ENCODE peak calls at places on chromosomes 13 and 19, in seven cellular contexts. S is cardiac fibroblast, Y is ascending aorta, W is MG63, P is BJ, C is GM23248, O is left lung. Q is an unnamed sample.

GRCh38 chr19:54345938-54346386 is 7.0 kb upstream of the LILRA4 start:
- DNase-seq in C (no peak), S (no peak), P (no peak), W (no peak), Y (no peak), O (no peak), Q (no peak)

GRCh38 chr13:113742000-113742441 is 17.0 kb upstream of the TMEM255B start:
- DNase-seq in Y (no peak), S (peak), O (peak), C (peak), W (peak), P (no peak), Q (peak)

GRCh38 chr13:36341718-36342117 is 4.5 kb downstream of the SPART start:
- DNase-seq in W (no peak), S (no peak), P (no peak), C (peak), O (no peak), Y (no peak), Q (peak)

GRCh38 chr13:107421028-107421427 is 794.3 kb downstream of the LIG4 start:
- DNase-seq in W (no peak), C (peak), Y (no peak), O (no peak), P (no peak), S (peak), Q (no peak)

GRCh38 chr13:23025848-23026608 is 154.8 kb upstream of the SGCG start:
- DNase-seq in P (no peak), Y (no peak), S (no peak), O (no peak), W (no peak), C (no peak), Q (peak)

GRCh38 chr13:90201198-90201597 is 1146.3 kb upstream of the MIR17HG start:
- DNase-seq in Y (no peak), O (no peak), W (peak), S (peak), C (peak), P (no peak), Q (peak)

GRCh38 chr13:113792821-113793717 is 34.0 kb downstream of the TMEM255B start:
- DNase-seq in W (no peak), Y (no peak), C (peak), P (no peak), S (no peak), O (no peak), Q (no peak)

GRCh38 chr19:3039125-3039524 is 10.0 kb upstream of the TLE2 start:
- DNase-seq in Y (no peak), O (no peak), S (no peak), W (no peak), P (no peak), C (no peak), Q (no peak)

GRCh38 chr19:2636897-2637683 is 65.4 kb downstream of the GNG7 start:
- DNase-seq in P (no peak), O (peak), W (peak), S (peak), C (peak), Y (no peak), Q (peak)

GRCh38 chr19:34495416-34495815 is 13.9 kb downstream of the WTIP start:
- DNase-seq in P (no peak), O (no peak), C (no peak), S (no peak), Y (no peak), W (no peak), Q (no peak)

GRCh38 chr13:37701306-37701705 is 102.7 kb upstream of the POSTN start:
- DNase-seq in C (peak), S (peak), O (no peak), W (no peak), Y (no peak), P (peak), Q (no peak)

GRCh38 chr13:91632071-91632470 is 233.7 kb downstream of the GPC5 start:
- DNase-seq in Y (no peak), C (peak), W (no peak), O (no peak), P (no peak), S (no peak), Q (peak)

GRCh38 chr19:41401483-41401882 is 3.9 kb downstream of the BCKDHA start:
- DNase-seq in Y (no peak), W (no peak), P (no peak), O (no peak), C (no peak), S (no peak), Q (no peak)

GRCh38 chr13:50594276-50594970 is 249.1 kb downstream of the DLEU7 start:
- DNase-seq in P (no peak), W (no peak), Y (no peak), S (no peak), O (no peak), C (no peak), Q (no peak)

GRCh38 chr19:13401388-13401787 is 104.9 kb downstream of the CACNA1A start:
- DNase-seq in C (peak), W (peak), S (peak), O (no peak), Y (no peak), P (no peak), Q (peak)

GRCh38 chr19:55027472-55028337 is 10.4 kb downstream of the GP6 start:
- DNase-seq in Y (no peak), S (no peak), O (no peak), P (no peak), W (peak), C (peak), Q (no peak)

GRCh38 chr13:112828756-112829155 is 138.9 kb downstream of the ATP11A start:
- DNase-seq in S (no peak), Y (no peak), W (no peak), C (no peak), P (no peak), O (no peak), Q (no peak)

GRCh38 chr13:94362411-94362909 is 117.0 kb downstream of the DCT start:
- DNase-seq in P (peak), O (no peak), C (peak), S (peak), W (peak), Y (no peak), Q (peak)

GRCh38 chr13:20814224-20814910 is 40.6 kb upstream of the EEF1AKMT1 start:
- DNase-seq in C (peak), Y (peak), W (peak), O (peak), S (peak), P (peak), Q (peak)

GRCh38 chr13:30047154-30047874 is 196.9 kb upstream of the UBL3 start:
- DNase-seq in P (no peak), Y (no peak), S (no peak), O (no peak), C (peak), W (peak), Q (no peak)

GRCh38 chr19:2528543-2529173 is 52.7 kb downstream of the GADD45B start:
- DNase-seq in W (no peak), S (no peak), P (no peak), C (no peak), Y (no peak), O (peak), Q (peak)

GRCh38 chr13:102697264-102697663 is 2.4 kb upstream of the METTL21C start:
- DNase-seq in C (no peak), W (no peak), Y (no peak), P (no peak), O (no peak), S (no peak), Q (no peak)

GRCh38 chr13:99996177-99996705 is 14.7 kb downstream of the ZIC2 start:
- DNase-seq in O (no peak), S (no peak), C (no peak), Y (no peak), W (no peak), P (no peak), Q (no peak)

GRCh38 chr19:28023064-28023463 is 1189.9 kb downstream of the UQCRFS1 start:
- DNase-seq in O (no peak), C (peak), P (no peak), Y (no peak), S (peak), W (peak), Q (no peak)

GRCh38 chr19:50334741-50335421 is 5.7 kb upstream of the KCNC3 start:
- DNase-seq in S (no peak), Y (no peak), O (no peak), W (no peak), P (no peak), C (no peak), Q (no peak)

GRCh38 chr19:5799247-5800241 is 5.3 kb upstream of the NRTN start:
- DNase-seq in O (no peak), S (no peak), P (no peak), C (no peak), Y (no peak), W (no peak), Q (no peak)

GRCh38 chr13:113955691-113956090 is 18.2 kb downstream of the C13orf46 start:
- DNase-seq in Y (no peak), S (no peak), O (peak), P (no peak), W (no peak), C (no peak), Q (no peak)

GRCh38 chr13:50125306-50125555 is 110.0 kb downstream of the KCNRG start:
- DNase-seq in W (no peak), S (no peak), C (no peak), Y (no peak), O (no peak), P (no peak), Q (no peak)

GRCh38 chr13:49690133-49690989 is 925 bp downstream of the EBPL start:
- DNase-seq in C (peak), O (no peak), W (peak), P (no peak), Y (no peak), S (peak), Q (peak)

GRCh38 chr19:38033658-38034150 is 126.7 kb downstream of the SIPA1L3 start:
- DNase-seq in Y (no peak), S (no peak), C (no peak), P (no peak), W (no peak), O (no peak), Q (no peak)

GRCh38 chr13:80251403-80251802 is 89.5 kb downstream of the SPRY2 start:
- DNase-seq in C (peak), S (peak), Y (no peak), O (no peak), P (no peak), W (no peak), Q (peak)

GRCh38 chr19:51168571-51169282 is 26.6 kb downstream of the SIGLEC7 start:
- DNase-seq in P (no peak), Y (no peak), O (no peak), S (no peak), C (no peak), W (no peak), Q (no peak)

GRCh38 chr13:37173214-37173613 is 67.8 kb upstream of the CSNK1A1L start:
- DNase-seq in Y (no peak), O (no peak), S (peak), C (peak), P (peak), W (no peak), Q (peak)

GRCh38 chr13:68584776-68585175 is 1354.6 kb upstream of the PCDH9 start:
- DNase-seq in W (no peak), O (no peak), S (no peak), P (no peak), Y (no peak), C (no peak), Q (no peak)

GRCh38 chr19:48514123-48514458 is 2.5 kb upstream of the LMTK3 start:
- DNase-seq in P (no peak), O (no peak), Y (no peak), C (no peak), W (no peak), S (no peak), Q (no peak)
- H3K4me3 ChIP-seq in P (no peak), O (peak), Y (peak), C (peak), W (peak), S (no peak), Q (no peak)

DNA sequence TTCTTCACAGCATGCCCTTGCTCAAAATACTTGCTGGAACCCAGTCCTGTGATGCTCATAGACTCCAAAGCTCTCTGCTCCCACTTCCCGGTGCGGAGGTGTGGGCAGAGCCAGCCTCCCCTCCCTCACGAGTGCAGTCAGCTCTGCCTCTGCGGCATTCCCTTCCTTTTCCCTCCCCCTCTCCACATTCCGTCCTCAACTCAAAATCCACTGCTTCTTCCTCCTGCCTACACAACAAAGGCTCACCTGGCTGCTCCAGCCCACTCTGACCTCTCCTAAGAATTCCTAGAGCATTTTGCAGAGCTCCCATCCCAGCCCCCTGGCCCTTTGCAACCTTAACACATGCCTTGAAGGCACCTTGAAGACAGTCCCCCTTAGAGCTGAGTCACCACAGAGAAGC is 527.9 kb downstream of the MYO16 start:
- DNase-seq in C (no peak), O (no peak), W (no peak), P (no peak), S (no peak), Y (no peak), Q (peak)
- H3K4me3 ChIP-seq in C (no peak), O (no peak), W (no peak), P (no peak), S (no peak), Y (no peak), Q (no peak)

DNA sequence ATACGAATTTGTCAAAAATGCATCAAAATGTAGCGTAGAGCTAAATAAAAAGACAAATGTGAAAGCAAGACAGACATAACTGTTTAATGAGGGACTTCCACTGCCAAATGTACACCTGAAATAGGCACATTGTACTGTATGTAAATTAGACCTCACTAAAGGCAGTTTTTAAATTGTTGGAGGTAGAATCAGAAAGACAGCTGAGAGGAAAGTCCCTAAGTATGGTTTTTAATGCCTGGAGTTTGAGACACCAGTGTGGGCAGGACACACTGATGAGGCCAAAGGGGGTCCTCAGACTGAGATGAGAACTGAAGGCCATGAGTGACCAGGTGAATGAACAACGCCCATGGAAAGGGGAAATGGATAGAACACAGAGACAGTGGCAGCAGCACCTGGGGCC is 22.9 kb downstream of the MED26 start:
- DNase-seq in Y (no peak), O (no peak), P (no peak), S (no peak), W (no peak), C (no peak), Q (no peak)
- H3K4me3 ChIP-seq in Y (no peak), O (no peak), P (no peak), S (no peak), W (no peak), C (no peak), Q (no peak)

DNA sequence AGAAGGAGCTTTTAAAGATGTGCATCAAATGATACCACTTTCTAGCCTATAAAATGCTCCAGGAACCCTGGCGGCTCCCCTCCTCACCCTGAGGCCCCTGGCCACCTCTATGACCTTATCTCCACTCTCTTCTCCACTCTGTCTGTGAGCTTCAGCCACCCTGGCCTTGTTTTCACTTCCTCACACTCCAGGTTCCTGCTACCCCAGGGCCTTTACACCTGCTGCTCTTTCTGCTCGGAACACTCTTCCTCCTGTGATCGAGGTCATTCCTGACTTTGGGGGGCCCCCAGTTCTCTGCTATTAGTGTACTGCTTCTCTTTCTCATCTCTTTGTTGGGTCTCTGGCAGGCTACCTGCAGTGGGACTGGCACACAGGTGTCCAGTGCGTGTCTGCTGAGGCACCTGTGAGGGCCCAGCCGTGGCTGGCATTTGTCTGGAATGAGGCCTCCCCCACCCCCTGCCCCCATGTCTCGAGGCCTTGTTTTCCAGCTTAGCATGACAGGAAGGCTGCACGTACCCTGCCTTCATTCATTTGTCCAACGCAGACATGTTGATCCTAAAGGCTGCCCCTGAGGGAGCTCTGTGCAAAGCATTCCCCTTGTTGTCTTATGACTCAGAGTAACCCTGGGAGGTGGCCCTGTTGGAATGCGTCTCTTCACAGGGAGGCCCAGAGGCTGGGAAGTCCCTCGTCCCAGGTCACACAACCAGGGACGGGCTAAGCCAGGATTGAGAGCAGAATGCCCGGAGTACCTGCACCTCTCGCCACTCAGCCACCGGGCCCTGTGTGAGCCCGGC is 2.3 kb downstream of the DDA1 start:
- DNase-seq in C (peak), Y (no peak), O (no peak), W (peak), P (no peak), S (no peak), Q (peak)
- H3K4me3 ChIP-seq in C (peak), Y (no peak), O (no peak), W (no peak), P (no peak), S (peak), Q (no peak)

DNA sequence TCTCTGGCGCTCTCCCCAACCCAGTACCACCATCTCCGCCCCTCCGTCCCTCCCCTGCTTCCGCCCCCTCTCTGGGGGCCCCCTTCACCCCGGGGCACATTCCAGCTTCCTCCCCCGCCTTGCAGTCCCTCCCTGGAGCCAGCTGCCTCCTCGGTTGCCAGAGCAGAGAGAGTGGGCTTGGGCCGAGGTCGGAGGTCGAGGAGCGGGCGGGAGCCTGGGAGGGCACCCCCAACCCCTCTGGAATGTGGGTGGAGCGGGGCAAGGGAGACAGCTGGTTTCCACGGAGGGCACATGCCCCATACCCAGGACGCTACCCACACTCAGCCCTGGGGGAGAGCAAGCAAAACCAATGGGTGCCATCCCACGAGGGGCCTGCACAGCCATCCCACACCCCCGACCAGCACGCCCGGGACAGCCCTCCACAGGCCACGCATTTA is 6.4 kb upstream of the CIRBP start:
- DNase-seq in O (no peak), W (peak), P (no peak), C (no peak), Y (no peak), S (peak), Q (no peak)
- H3K4me3 ChIP-seq in O (peak), W (peak), P (peak), C (peak), Y (no peak), S (no peak), Q (peak)

GRCh38 chr13:97269603-97270002 is 47.5 kb downstream of the MBNL2 start:
- DNase-seq in O (no peak), S (no peak), W (no peak), P (no peak), Y (no peak), C (no peak), Q (no peak)
- H3K4me3 ChIP-seq in O (no peak), S (no peak), W (no peak), P (no peak), Y (no peak), C (no peak), Q (no peak)

GRCh38 chr19:15276620-15277019 is 44.4 kb upstream of the EPHX3 start:
- DNase-seq in Y (no peak), P (no peak), C (no peak), W (no peak), S (no peak), O (no peak), Q (peak)
- H3K4me3 ChIP-seq in Y (no peak), P (no peak), C (no peak), W (no peak), S (no peak), O (no peak), Q (no peak)

GRCh38 chr19:10087296-10088061 is 1.4 kb downstream of the SHFL start:
- DNase-seq in W (no peak), C (no peak), P (no peak), Y (no peak), O (no peak), S (no peak), Q (no peak)
- H3K4me3 ChIP-seq in W (peak), C (peak), P (peak), Y (peak), O (peak), S (peak), Q (no peak)

GRCh38 chr19:7978196-7978825 is 27.1 kb downstream of the ELAVL1 start:
- DNase-seq in O (peak), Y (no peak), P (no peak), W (no peak), S (no peak), C (peak), Q (peak)
- H3K4me3 ChIP-seq in O (no peak), Y (no peak), P (no peak), W (no peak), S (no peak), C (no peak), Q (no peak)

GRCh38 chr19:36775768-36776167 is 3.2 kb upstream of the ZNF850 start:
- DNase-seq in W (no peak), S (no peak), P (no peak), O (no peak), C (no peak), Y (no peak), Q (no peak)
- H3K4me3 ChIP-seq in W (no peak), S (peak), P (no peak), O (no peak), C (no peak), Y (peak), Q (peak)